ENCODE peak calls at places on chromosomes 16 and 17, in ten cellular contexts. One of them, this sample, is unnamed.

GRCh38 chr17:73719588-73720071 is 75.4 kb upstream of the SDK2 start:
- DNase-seq in CD8-positive, alpha-beta T cell: no peak
- DNase-seq in dermis blood vessel endothelial cell: no peak
- DNase-seq in RWPE1: no peak
- DNase-seq in Daoy: no peak
- DNase-seq in activated T-cell treated with anti-CD3 and anti-CD28 coated beads, Interleukin-2, amount 50 U/mL, for 4 hours: no peak
- DNase-seq in stimulated activated CD8-positive, alpha-beta memory T cell treated with anti-CD3 and anti-CD28 coated beads, Interleukin-12 subunit alpha, Interleukin-12 subunit beta, amount 100 ng/mL, for 4 hours: no peak
- DNase-seq in activated CD4-positive, alpha-beta T cell treated with anti-CD3 and anti-CD28 coated beads, Interleukin-2, amount 50 U/mL, for 1 hour: no peak
- DNase-seq in neural crest cell: peak; percentile 76
- DNase-seq in A549: no peak
- DNase-seq in this sample: peak; percentile 83

GRCh38 chr17:78133971-78134898 is 3.7 kb downstream of the TMC8 start:
- DNase-seq in CD8-positive, alpha-beta T cell: peak; percentile 66
- DNase-seq in dermis blood vessel endothelial cell: peak; percentile 81
- DNase-seq in RWPE1: no peak
- DNase-seq in Daoy: peak; percentile 67
- DNase-seq in activated T-cell treated with anti-CD3 and anti-CD28 coated beads, Interleukin-2, amount 50 U/mL, for 4 hours: peak; percentile 72
- DNase-seq in stimulated activated CD8-positive, alpha-beta memory T cell treated with anti-CD3 and anti-CD28 coated beads, Interleukin-12 subunit alpha, Interleukin-12 subunit beta, amount 100 ng/mL, for 4 hours: no peak
- DNase-seq in activated CD4-positive, alpha-beta T cell treated with anti-CD3 and anti-CD28 coated beads, Interleukin-2, amount 50 U/mL, for 1 hour: peak; percentile 79
- DNase-seq in neural crest cell: peak; percentile 40
- DNase-seq in A549: peak; percentile 79
- DNase-seq in this sample: peak; percentile 85

GRCh38 chr16:64841071-64841470 is 280.8 kb downstream of the CDH11 start:
- DNase-seq in CD8-positive, alpha-beta T cell: no peak
- DNase-seq in dermis blood vessel endothelial cell: no peak
- DNase-seq in RWPE1: no peak
- DNase-seq in Daoy: no peak
- DNase-seq in activated T-cell treated with anti-CD3 and anti-CD28 coated beads, Interleukin-2, amount 50 U/mL, for 4 hours: no peak
- DNase-seq in stimulated activated CD8-positive, alpha-beta memory T cell treated with anti-CD3 and anti-CD28 coated beads, Interleukin-12 subunit alpha, Interleukin-12 subunit beta, amount 100 ng/mL, for 4 hours: no peak
- DNase-seq in activated CD4-positive, alpha-beta T cell treated with anti-CD3 and anti-CD28 coated beads, Interleukin-2, amount 50 U/mL, for 1 hour: no peak
- DNase-seq in neural crest cell: no peak
- DNase-seq in A549: no peak
- DNase-seq in this sample: no peak

GRCh38 chr16:19105131-19105530 is 8.6 kb upstream of the ITPRIPL2 start:
- DNase-seq in CD8-positive, alpha-beta T cell: no peak
- DNase-seq in dermis blood vessel endothelial cell: no peak
- DNase-seq in RWPE1: no peak
- DNase-seq in Daoy: no peak
- DNase-seq in activated T-cell treated with anti-CD3 and anti-CD28 coated beads, Interleukin-2, amount 50 U/mL, for 4 hours: no peak
- DNase-seq in stimulated activated CD8-positive, alpha-beta memory T cell treated with anti-CD3 and anti-CD28 coated beads, Interleukin-12 subunit alpha, Interleukin-12 subunit beta, amount 100 ng/mL, for 4 hours: no peak
- DNase-seq in activated CD4-positive, alpha-beta T cell treated with anti-CD3 and anti-CD28 coated beads, Interleukin-2, amount 50 U/mL, for 1 hour: no peak
- DNase-seq in neural crest cell: no peak
- DNase-seq in A549: no peak
- DNase-seq in this sample: no peak

GRCh38 chr17:48634446-48635208 is 8.5 kb upstream of the HOXB9 start:
- DNase-seq in CD8-positive, alpha-beta T cell: no peak
- DNase-seq in dermis blood vessel endothelial cell: no peak
- DNase-seq in RWPE1: no peak
- DNase-seq in Daoy: no peak
- DNase-seq in activated T-cell treated with anti-CD3 and anti-CD28 coated beads, Interleukin-2, amount 50 U/mL, for 4 hours: no peak
- DNase-seq in stimulated activated CD8-positive, alpha-beta memory T cell treated with anti-CD3 and anti-CD28 coated beads, Interleukin-12 subunit alpha, Interleukin-12 subunit beta, amount 100 ng/mL, for 4 hours: no peak
- DNase-seq in activated CD4-positive, alpha-beta T cell treated with anti-CD3 and anti-CD28 coated beads, Interleukin-2, amount 50 U/mL, for 1 hour: no peak
- DNase-seq in neural crest cell: no peak
- DNase-seq in A549: no peak
- DNase-seq in this sample: no peak

GRCh38 chr17:58331815-58332719 is 3.5 kb upstream of the TSPOAP1 start:
- DNase-seq in CD8-positive, alpha-beta T cell: peak; percentile 69
- DNase-seq in dermis blood vessel endothelial cell: no peak
- DNase-seq in RWPE1: no peak
- DNase-seq in Daoy: no peak
- DNase-seq in activated T-cell treated with anti-CD3 and anti-CD28 coated beads, Interleukin-2, amount 50 U/mL, for 4 hours: peak; percentile 94
- DNase-seq in stimulated activated CD8-positive, alpha-beta memory T cell treated with anti-CD3 and anti-CD28 coated beads, Interleukin-12 subunit alpha, Interleukin-12 subunit beta, amount 100 ng/mL, for 4 hours: peak; percentile 90
- DNase-seq in activated CD4-positive, alpha-beta T cell treated with anti-CD3 and anti-CD28 coated beads, Interleukin-2, amount 50 U/mL, for 1 hour: peak; percentile 88
- DNase-seq in neural crest cell: no peak
- DNase-seq in A549: no peak
- DNase-seq in this sample: peak; percentile 89

GRCh38 chr17:4956493-4957061 is 5.7 kb downstream of the ENO3 start:
- DNase-seq in CD8-positive, alpha-beta T cell: no peak
- DNase-seq in dermis blood vessel endothelial cell: no peak
- DNase-seq in RWPE1: no peak
- DNase-seq in Daoy: no peak
- DNase-seq in activated T-cell treated with anti-CD3 and anti-CD28 coated beads, Interleukin-2, amount 50 U/mL, for 4 hours: peak; percentile 44
- DNase-seq in stimulated activated CD8-positive, alpha-beta memory T cell treated with anti-CD3 and anti-CD28 coated beads, Interleukin-12 subunit alpha, Interleukin-12 subunit beta, amount 100 ng/mL, for 4 hours: no peak
- DNase-seq in activated CD4-positive, alpha-beta T cell treated with anti-CD3 and anti-CD28 coated beads, Interleukin-2, amount 50 U/mL, for 1 hour: peak; percentile 46
- DNase-seq in neural crest cell: no peak
- DNase-seq in A549: no peak
- DNase-seq in this sample: peak; percentile 83

GRCh38 chr17:13265306-13265705 is 247.5 kb upstream of the ELAC2 start:
- DNase-seq in CD8-positive, alpha-beta T cell: no peak
- DNase-seq in dermis blood vessel endothelial cell: no peak
- DNase-seq in RWPE1: no peak
- DNase-seq in Daoy: no peak
- DNase-seq in activated T-cell treated with anti-CD3 and anti-CD28 coated beads, Interleukin-2, amount 50 U/mL, for 4 hours: no peak
- DNase-seq in stimulated activated CD8-positive, alpha-beta memory T cell treated with anti-CD3 and anti-CD28 coated beads, Interleukin-12 subunit alpha, Interleukin-12 subunit beta, amount 100 ng/mL, for 4 hours: no peak
- DNase-seq in activated CD4-positive, alpha-beta T cell treated with anti-CD3 and anti-CD28 coated beads, Interleukin-2, amount 50 U/mL, for 1 hour: no peak
- DNase-seq in neural crest cell: no peak
- DNase-seq in A549: no peak
- DNase-seq in this sample: no peak

GRCh38 chr17:79298801-79299200 is 224.2 kb downstream of the ENGASE start:
- DNase-seq in CD8-positive, alpha-beta T cell: no peak
- DNase-seq in dermis blood vessel endothelial cell: no peak
- DNase-seq in RWPE1: no peak
- DNase-seq in Daoy: no peak
- DNase-seq in activated T-cell treated with anti-CD3 and anti-CD28 coated beads, Interleukin-2, amount 50 U/mL, for 4 hours: no peak
- DNase-seq in stimulated activated CD8-positive, alpha-beta memory T cell treated with anti-CD3 and anti-CD28 coated beads, Interleukin-12 subunit alpha, Interleukin-12 subunit beta, amount 100 ng/mL, for 4 hours: no peak
- DNase-seq in activated CD4-positive, alpha-beta T cell treated with anti-CD3 and anti-CD28 coated beads, Interleukin-2, amount 50 U/mL, for 1 hour: no peak
- DNase-seq in neural crest cell: no peak
- DNase-seq in A549: no peak
- DNase-seq in this sample: no peak

GRCh38 chr17:81246343-81246670 is 7.2 kb downstream of the NDUFAF8 start:
- DNase-seq in CD8-positive, alpha-beta T cell: no peak
- DNase-seq in dermis blood vessel endothelial cell: no peak
- DNase-seq in RWPE1: no peak
- DNase-seq in Daoy: no peak
- DNase-seq in activated T-cell treated with anti-CD3 and anti-CD28 coated beads, Interleukin-2, amount 50 U/mL, for 4 hours: no peak
- DNase-seq in stimulated activated CD8-positive, alpha-beta memory T cell treated with anti-CD3 and anti-CD28 coated beads, Interleukin-12 subunit alpha, Interleukin-12 subunit beta, amount 100 ng/mL, for 4 hours: no peak
- DNase-seq in activated CD4-positive, alpha-beta T cell treated with anti-CD3 and anti-CD28 coated beads, Interleukin-2, amount 50 U/mL, for 1 hour: no peak
- DNase-seq in neural crest cell: no peak
- DNase-seq in A549: no peak
- DNase-seq in this sample: peak; percentile 74

GRCh38 chr17:15154618-15155017 is 110.5 kb downstream of the PMP22 start:
- DNase-seq in CD8-positive, alpha-beta T cell: no peak
- DNase-seq in dermis blood vessel endothelial cell: no peak
- DNase-seq in RWPE1: no peak
- DNase-seq in Daoy: no peak
- DNase-seq in activated T-cell treated with anti-CD3 and anti-CD28 coated beads, Interleukin-2, amount 50 U/mL, for 4 hours: no peak
- DNase-seq in stimulated activated CD8-positive, alpha-beta memory T cell treated with anti-CD3 and anti-CD28 coated beads, Interleukin-12 subunit alpha, Interleukin-12 subunit beta, amount 100 ng/mL, for 4 hours: no peak
- DNase-seq in activated CD4-positive, alpha-beta T cell treated with anti-CD3 and anti-CD28 coated beads, Interleukin-2, amount 50 U/mL, for 1 hour: no peak
- DNase-seq in neural crest cell: no peak
- DNase-seq in A549: no peak
- DNase-seq in this sample: no peak

GRCh38 chr17:63419949-63420867 is 25.9 kb downstream of the CYB561 start:
- DNase-seq in CD8-positive, alpha-beta T cell: no peak
- DNase-seq in dermis blood vessel endothelial cell: peak; percentile 94
- DNase-seq in RWPE1: no peak
- DNase-seq in Daoy: no peak
- DNase-seq in activated T-cell treated with anti-CD3 and anti-CD28 coated beads, Interleukin-2, amount 50 U/mL, for 4 hours: no peak
- DNase-seq in stimulated activated CD8-positive, alpha-beta memory T cell treated with anti-CD3 and anti-CD28 coated beads, Interleukin-12 subunit alpha, Interleukin-12 subunit beta, amount 100 ng/mL, for 4 hours: no peak
- DNase-seq in activated CD4-positive, alpha-beta T cell treated with anti-CD3 and anti-CD28 coated beads, Interleukin-2, amount 50 U/mL, for 1 hour: peak; percentile 37
- DNase-seq in neural crest cell: no peak
- DNase-seq in A549: no peak
- DNase-seq in this sample: no peak

GRCh38 chr16:30110661-30111060 is 2.7 kb downstream of the GDPD3 start:
- DNase-seq in CD8-positive, alpha-beta T cell: no peak
- DNase-seq in dermis blood vessel endothelial cell: no peak
- DNase-seq in RWPE1: no peak
- DNase-seq in Daoy: no peak
- DNase-seq in activated T-cell treated with anti-CD3 and anti-CD28 coated beads, Interleukin-2, amount 50 U/mL, for 4 hours: no peak
- DNase-seq in stimulated activated CD8-positive, alpha-beta memory T cell treated with anti-CD3 and anti-CD28 coated beads, Interleukin-12 subunit alpha, Interleukin-12 subunit beta, amount 100 ng/mL, for 4 hours: no peak
- DNase-seq in activated CD4-positive, alpha-beta T cell treated with anti-CD3 and anti-CD28 coated beads, Interleukin-2, amount 50 U/mL, for 1 hour: no peak
- DNase-seq in neural crest cell: no peak
- DNase-seq in A549: no peak
- DNase-seq in this sample: no peak

GRCh38 chr16:14309906-14310305 is 238.8 kb downstream of the MRTFB start:
- DNase-seq in CD8-positive, alpha-beta T cell: no peak
- DNase-seq in dermis blood vessel endothelial cell: no peak
- DNase-seq in RWPE1: peak; percentile 75
- DNase-seq in Daoy: peak; percentile 67
- DNase-seq in activated T-cell treated with anti-CD3 and anti-CD28 coated beads, Interleukin-2, amount 50 U/mL, for 4 hours: no peak
- DNase-seq in stimulated activated CD8-positive, alpha-beta memory T cell treated with anti-CD3 and anti-CD28 coated beads, Interleukin-12 subunit alpha, Interleukin-12 subunit beta, amount 100 ng/mL, for 4 hours: no peak
- DNase-seq in activated CD4-positive, alpha-beta T cell treated with anti-CD3 and anti-CD28 coated beads, Interleukin-2, amount 50 U/mL, for 1 hour: no peak
- DNase-seq in neural crest cell: no peak
- DNase-seq in A549: peak; percentile 74
- DNase-seq in this sample: no peak

GRCh38 chr16:68367440-68367839 is 56.6 kb downstream of the PRMT7 start:
- DNase-seq in CD8-positive, alpha-beta T cell: no peak
- DNase-seq in dermis blood vessel endothelial cell: no peak
- DNase-seq in RWPE1: no peak
- DNase-seq in Daoy: no peak
- DNase-seq in activated T-cell treated with anti-CD3 and anti-CD28 coated beads, Interleukin-2, amount 50 U/mL, for 4 hours: no peak
- DNase-seq in stimulated activated CD8-positive, alpha-beta memory T cell treated with anti-CD3 and anti-CD28 coated beads, Interleukin-12 subunit alpha, Interleukin-12 subunit beta, amount 100 ng/mL, for 4 hours: no peak
- DNase-seq in activated CD4-positive, alpha-beta T cell treated with anti-CD3 and anti-CD28 coated beads, Interleukin-2, amount 50 U/mL, for 1 hour: no peak
- DNase-seq in neural crest cell: no peak
- DNase-seq in A549: no peak
- DNase-seq in this sample: no peak

GRCh38 chr16:47753620-47754019 is 292.5 kb downstream of the PHKB start:
- DNase-seq in CD8-positive, alpha-beta T cell: no peak
- DNase-seq in dermis blood vessel endothelial cell: no peak
- DNase-seq in RWPE1: no peak
- DNase-seq in Daoy: no peak
- DNase-seq in activated T-cell treated with anti-CD3 and anti-CD28 coated beads, Interleukin-2, amount 50 U/mL, for 4 hours: no peak
- DNase-seq in stimulated activated CD8-positive, alpha-beta memory T cell treated with anti-CD3 and anti-CD28 coated beads, Interleukin-12 subunit alpha, Interleukin-12 subunit beta, amount 100 ng/mL, for 4 hours: no peak
- DNase-seq in activated CD4-positive, alpha-beta T cell treated with anti-CD3 and anti-CD28 coated beads, Interleukin-2, amount 50 U/mL, for 1 hour: no peak
- DNase-seq in neural crest cell: no peak
- DNase-seq in A549: no peak
- DNase-seq in this sample: no peak

GRCh38 chr16:17459903-17460521 is 10.7 kb downstream of the XYLT1 start:
- DNase-seq in CD8-positive, alpha-beta T cell: no peak
- DNase-seq in dermis blood vessel endothelial cell: no peak
- DNase-seq in RWPE1: no peak
- DNase-seq in Daoy: no peak
- DNase-seq in activated T-cell treated with anti-CD3 and anti-CD28 coated beads, Interleukin-2, amount 50 U/mL, for 4 hours: no peak
- DNase-seq in stimulated activated CD8-positive, alpha-beta memory T cell treated with anti-CD3 and anti-CD28 coated beads, Interleukin-12 subunit alpha, Interleukin-12 subunit beta, amount 100 ng/mL, for 4 hours: no peak
- DNase-seq in activated CD4-positive, alpha-beta T cell treated with anti-CD3 and anti-CD28 coated beads, Interleukin-2, amount 50 U/mL, for 1 hour: no peak
- DNase-seq in neural crest cell: no peak
- DNase-seq in A549: no peak
- DNase-seq in this sample: no peak

GRCh38 chr17:31216053-31216751 is 80.8 kb downstream of the OMG start:
- DNase-seq in CD8-positive, alpha-beta T cell: no peak
- DNase-seq in dermis blood vessel endothelial cell: peak; percentile 74
- DNase-seq in RWPE1: peak; percentile 16
- DNase-seq in Daoy: peak; percentile 4
- DNase-seq in activated T-cell treated with anti-CD3 and anti-CD28 coated beads, Interleukin-2, amount 50 U/mL, for 4 hours: no peak
- DNase-seq in stimulated activated CD8-positive, alpha-beta memory T cell treated with anti-CD3 and anti-CD28 coated beads, Interleukin-12 subunit alpha, Interleukin-12 subunit beta, amount 100 ng/mL, for 4 hours: no peak
- DNase-seq in activated CD4-positive, alpha-beta T cell treated with anti-CD3 and anti-CD28 coated beads, Interleukin-2, amount 50 U/mL, for 1 hour: no peak
- DNase-seq in neural crest cell: no peak
- DNase-seq in A549: peak; percentile 23
- DNase-seq in this sample: no peak

GRCh38 chr16:57508084-57508425 is 21.8 kb upstream of the DOK4 start:
- DNase-seq in CD8-positive, alpha-beta T cell: no peak
- DNase-seq in dermis blood vessel endothelial cell: no peak
- DNase-seq in RWPE1: no peak
- DNase-seq in Daoy: no peak
- DNase-seq in activated T-cell treated with anti-CD3 and anti-CD28 coated beads, Interleukin-2, amount 50 U/mL, for 4 hours: no peak
- DNase-seq in stimulated activated CD8-positive, alpha-beta memory T cell treated with anti-CD3 and anti-CD28 coated beads, Interleukin-12 subunit alpha, Interleukin-12 subunit beta, amount 100 ng/mL, for 4 hours: no peak
- DNase-seq in activated CD4-positive, alpha-beta T cell treated with anti-CD3 and anti-CD28 coated beads, Interleukin-2, amount 50 U/mL, for 1 hour: no peak
- DNase-seq in neural crest cell: no peak
- DNase-seq in A549: no peak
- DNase-seq in this sample: no peak

GRCh38 chr17:58153046-58153445 is 4.9 kb downstream of the OR4D1 start:
- DNase-seq in CD8-positive, alpha-beta T cell: peak; percentile 40
- DNase-seq in dermis blood vessel endothelial cell: peak; percentile 6
- DNase-seq in RWPE1: no peak
- DNase-seq in Daoy: no peak
- DNase-seq in activated T-cell treated with anti-CD3 and anti-CD28 coated beads, Interleukin-2, amount 50 U/mL, for 4 hours: peak; percentile 18
- DNase-seq in stimulated activated CD8-positive, alpha-beta memory T cell treated with anti-CD3 and anti-CD28 coated beads, Interleukin-12 subunit alpha, Interleukin-12 subunit beta, amount 100 ng/mL, for 4 hours: peak; percentile 13
- DNase-seq in activated CD4-positive, alpha-beta T cell treated with anti-CD3 and anti-CD28 coated beads, Interleukin-2, amount 50 U/mL, for 1 hour: peak; percentile 58
- DNase-seq in neural crest cell: no peak
- DNase-seq in A549: no peak
- DNase-seq in this sample: no peak

GRCh38 chr16:57620316-57621231 is 7.9 kb upstream of the ADGRG1 start:
- DNase-seq in CD8-positive, alpha-beta T cell: no peak
- DNase-seq in dermis blood vessel endothelial cell: no peak
- DNase-seq in RWPE1: peak; percentile 61
- DNase-seq in Daoy: no peak
- DNase-seq in activated T-cell treated with anti-CD3 and anti-CD28 coated beads, Interleukin-2, amount 50 U/mL, for 4 hours: no peak
- DNase-seq in stimulated activated CD8-positive, alpha-beta memory T cell treated with anti-CD3 and anti-CD28 coated beads, Interleukin-12 subunit alpha, Interleukin-12 subunit beta, amount 100 ng/mL, for 4 hours: no peak
- DNase-seq in activated CD4-positive, alpha-beta T cell treated with anti-CD3 and anti-CD28 coated beads, Interleukin-2, amount 50 U/mL, for 1 hour: no peak
- DNase-seq in neural crest cell: no peak
- DNase-seq in A549: no peak
- DNase-seq in this sample: peak; percentile 59

GRCh38 chr16:26599786-26600107 is 467.0 kb upstream of the C16orf82 start:
- DNase-seq in CD8-positive, alpha-beta T cell: no peak
- DNase-seq in dermis blood vessel endothelial cell: no peak
- DNase-seq in RWPE1: no peak
- DNase-seq in Daoy: no peak
- DNase-seq in activated T-cell treated with anti-CD3 and anti-CD28 coated beads, Interleukin-2, amount 50 U/mL, for 4 hours: no peak
- DNase-seq in stimulated activated CD8-positive, alpha-beta memory T cell treated with anti-CD3 and anti-CD28 coated beads, Interleukin-12 subunit alpha, Interleukin-12 subunit beta, amount 100 ng/mL, for 4 hours: no peak
- DNase-seq in activated CD4-positive, alpha-beta T cell treated with anti-CD3 and anti-CD28 coated beads, Interleukin-2, amount 50 U/mL, for 1 hour: no peak
- DNase-seq in neural crest cell: no peak
- DNase-seq in A549: no peak
- DNase-seq in this sample: no peak

GRCh38 chr16:85371948-85372347 is 241.2 kb upstream of the GSE1 start:
- DNase-seq in CD8-positive, alpha-beta T cell: no peak
- DNase-seq in dermis blood vessel endothelial cell: no peak
- DNase-seq in RWPE1: no peak
- DNase-seq in Daoy: no peak
- DNase-seq in activated T-cell treated with anti-CD3 and anti-CD28 coated beads, Interleukin-2, amount 50 U/mL, for 4 hours: no peak
- DNase-seq in stimulated activated CD8-positive, alpha-beta memory T cell treated with anti-CD3 and anti-CD28 coated beads, Interleukin-12 subunit alpha, Interleukin-12 subunit beta, amount 100 ng/mL, for 4 hours: no peak
- DNase-seq in activated CD4-positive, alpha-beta T cell treated with anti-CD3 and anti-CD28 coated beads, Interleukin-2, amount 50 U/mL, for 1 hour: no peak
- DNase-seq in neural crest cell: no peak
- DNase-seq in A549: no peak
- DNase-seq in this sample: peak; percentile 39

GRCh38 chr16:69936751-69937211 is 14.4 kb upstream of the CLEC18A start:
- DNase-seq in CD8-positive, alpha-beta T cell: no peak
- DNase-seq in dermis blood vessel endothelial cell: no peak
- DNase-seq in RWPE1: no peak
- DNase-seq in Daoy: no peak
- DNase-seq in activated T-cell treated with anti-CD3 and anti-CD28 coated beads, Interleukin-2, amount 50 U/mL, for 4 hours: no peak
- DNase-seq in stimulated activated CD8-positive, alpha-beta memory T cell treated with anti-CD3 and anti-CD28 coated beads, Interleukin-12 subunit alpha, Interleukin-12 subunit beta, amount 100 ng/mL, for 4 hours: no peak
- DNase-seq in activated CD4-positive, alpha-beta T cell treated with anti-CD3 and anti-CD28 coated beads, Interleukin-2, amount 50 U/mL, for 1 hour: no peak
- DNase-seq in neural crest cell: no peak
- DNase-seq in A549: no peak
- DNase-seq in this sample: peak; percentile 74

GRCh38 chr17:42153919-42154491 is 784 bp downstream of the RAB5C start:
- DNase-seq in CD8-positive, alpha-beta T cell: no peak
- DNase-seq in dermis blood vessel endothelial cell: peak; percentile 69
- DNase-seq in RWPE1: no peak
- DNase-seq in Daoy: no peak
- DNase-seq in activated T-cell treated with anti-CD3 and anti-CD28 coated beads, Interleukin-2, amount 50 U/mL, for 4 hours: no peak
- DNase-seq in stimulated activated CD8-positive, alpha-beta memory T cell treated with anti-CD3 and anti-CD28 coated beads, Interleukin-12 subunit alpha, Interleukin-12 subunit beta, amount 100 ng/mL, for 4 hours: no peak
- DNase-seq in activated CD4-positive, alpha-beta T cell treated with anti-CD3 and anti-CD28 coated beads, Interleukin-2, amount 50 U/mL, for 1 hour: no peak
- DNase-seq in neural crest cell: no peak
- DNase-seq in A549: no peak
- DNase-seq in this sample: no peak

GRCh38 chr17:57935833-57936807 is 19.1 kb downstream of the CUEDC1 start:
- DNase-seq in CD8-positive, alpha-beta T cell: no peak
- DNase-seq in dermis blood vessel endothelial cell: no peak
- DNase-seq in RWPE1: no peak
- DNase-seq in Daoy: no peak
- DNase-seq in activated T-cell treated with anti-CD3 and anti-CD28 coated beads, Interleukin-2, amount 50 U/mL, for 4 hours: no peak
- DNase-seq in stimulated activated CD8-positive, alpha-beta memory T cell treated with anti-CD3 and anti-CD28 coated beads, Interleukin-12 subunit alpha, Interleukin-12 subunit beta, amount 100 ng/mL, for 4 hours: no peak
- DNase-seq in activated CD4-positive, alpha-beta T cell treated with anti-CD3 and anti-CD28 coated beads, Interleukin-2, amount 50 U/mL, for 1 hour: no peak
- DNase-seq in neural crest cell: peak; percentile 61
- DNase-seq in A549: no peak
- DNase-seq in this sample: no peak

GRCh38 chr17:59846391-59847165 is 46.2 kb downstream of the TUBD1 start:
- DNase-seq in CD8-positive, alpha-beta T cell: no peak
- DNase-seq in dermis blood vessel endothelial cell: peak; percentile 77
- DNase-seq in RWPE1: peak; percentile 68
- DNase-seq in Daoy: peak; percentile 93
- DNase-seq in activated T-cell treated with anti-CD3 and anti-CD28 coated beads, Interleukin-2, amount 50 U/mL, for 4 hours: no peak
- DNase-seq in stimulated activated CD8-positive, alpha-beta memory T cell treated with anti-CD3 and anti-CD28 coated beads, Interleukin-12 subunit alpha, Interleukin-12 subunit beta, amount 100 ng/mL, for 4 hours: no peak
- DNase-seq in activated CD4-positive, alpha-beta T cell treated with anti-CD3 and anti-CD28 coated beads, Interleukin-2, amount 50 U/mL, for 1 hour: no peak
- DNase-seq in neural crest cell: no peak
- DNase-seq in A549: peak; percentile 84
- DNase-seq in this sample: no peak

GRCh38 chr17:50209472-50210248 is 8.2 kb upstream of the COL1A1 start:
- DNase-seq in CD8-positive, alpha-beta T cell: no peak
- DNase-seq in dermis blood vessel endothelial cell: no peak
- DNase-seq in RWPE1: no peak
- DNase-seq in Daoy: peak; percentile 97
- DNase-seq in activated T-cell treated with anti-CD3 and anti-CD28 coated beads, Interleukin-2, amount 50 U/mL, for 4 hours: no peak
- DNase-seq in stimulated activated CD8-positive, alpha-beta memory T cell treated with anti-CD3 and anti-CD28 coated beads, Interleukin-12 subunit alpha, Interleukin-12 subunit beta, amount 100 ng/mL, for 4 hours: no peak
- DNase-seq in activated CD4-positive, alpha-beta T cell treated with anti-CD3 and anti-CD28 coated beads, Interleukin-2, amount 50 U/mL, for 1 hour: no peak
- DNase-seq in neural crest cell: peak; percentile 40
- DNase-seq in A549: no peak
- DNase-seq in this sample: peak; percentile 2